ENCODE peak calls at places on chromosomes 16 and 17, in six cellular contexts. Q is T-cell; V is posterior cingulate gyrus; H is COR-L47; C is ELR; W is activated CD4-positive, alpha-beta T cell treated with anti-CD3 and anti-CD28 coated beads for 24 hours. E is an unnamed sample.

GRCh38 chr16:876523-877241 is 76.1 kb upstream of the GNG13 start:
- DNase-seq in Q (no peak), V (no peak), H (no peak), C (no peak), W (no peak), E (no peak)

GRCh38 chr17:19346351-19347255 is 15.9 kb downstream of the B9D1 start:
- DNase-seq in Q (no peak), V (peak), H (no peak), C (peak), W (no peak), E (peak)

GRCh38 chr17:31130286-31131224 is 35.8 kb downstream of the NF1 start:
- DNase-seq in Q (no peak), V (no peak), H (no peak), C (no peak), W (no peak), E (no peak)

GRCh38 chr16:22250522-22250921 is 44.4 kb downstream of the EEF2K start:
- DNase-seq in Q (no peak), V (no peak), H (no peak), C (peak), W (no peak), E (peak)

GRCh38 chr17:16091773-16092172 is 92.1 kb downstream of the TTC19 start:
- DNase-seq in Q (no peak), V (no peak), H (no peak), C (peak), W (no peak), E (no peak)

GRCh38 chr17:22265807-22266206 is 573.5 kb downstream of the KCNJ18 start:
- DNase-seq in Q (no peak), V (no peak), H (no peak), C (no peak), W (no peak), E (no peak)

GRCh38 chr16:85574672-85575475 is 38.2 kb upstream of the GSE1 start:
- DNase-seq in Q (no peak), V (no peak), H (no peak), C (no peak), W (no peak), E (no peak)

GRCh38 chr16:10016761-10017160 is 165.5 kb downstream of the GRIN2A start:
- DNase-seq in Q (no peak), V (no peak), H (no peak), C (no peak), W (no peak), E (no peak)

GRCh38 chr16:27317320-27317719 is 3.5 kb downstream of the IL4R start:
- DNase-seq in Q (no peak), V (no peak), H (no peak), C (no peak), W (no peak), E (no peak)

GRCh38 chr16:70593544-70593943 is 52.8 kb upstream of the IL34 start:
- DNase-seq in Q (no peak), V (no peak), H (no peak), C (no peak), W (no peak), E (no peak)

GRCh38 chr17:6831662-6832263 is at the start of gene TEKT1:
- DNase-seq in Q (peak), V (peak), H (no peak), C (peak), W (peak), E (peak)

GRCh38 chr17:44884941-44885340 is 14.3 kb downstream of the EFTUD2 start:
- DNase-seq in Q (no peak), V (no peak), H (no peak), C (no peak), W (no peak), E (no peak)

GRCh38 chr17:43831633-43832032 is 1.3 kb downstream of the MPP3 start:
- DNase-seq in Q (no peak), V (no peak), H (no peak), C (no peak), W (no peak), E (no peak)

GRCh38 chr17:45006927-45007461 is 38.9 kb upstream of the C1QL1 start:
- DNase-seq in Q (no peak), V (no peak), H (no peak), C (peak), W (no peak), E (no peak)

GRCh38 chr17:51085150-51085805 is 35.4 kb downstream of the SPAG9 start:
- DNase-seq in Q (no peak), V (no peak), H (no peak), C (peak), W (no peak), E (no peak)

GRCh38 chr17:9670596-9670995 is 25.3 kb downstream of the USP43 start:
- DNase-seq in Q (no peak), V (no peak), H (no peak), C (no peak), W (no peak), E (peak)

GRCh38 chr17:44878627-44879221 is 20.5 kb downstream of the EFTUD2 start:
- DNase-seq in Q (no peak), V (no peak), H (peak), C (peak), W (no peak), E (peak)

GRCh38 chr17:43940630-43941029 is 1.6 kb downstream of the PPY start:
- DNase-seq in Q (no peak), V (no peak), H (peak), C (peak), W (no peak), E (peak)

GRCh38 chr16:65634291-65634690 is 512.4 kb upstream of the CDH11 start:
- DNase-seq in Q (no peak), V (no peak), H (no peak), C (no peak), W (no peak), E (peak)

GRCh38 chr16:85969591-85969990 is 70.6 kb downstream of the IRF8 start:
- DNase-seq in Q (no peak), V (no peak), H (no peak), C (peak), W (no peak), E (no peak)

GRCh38 chr17:57954421-57955182 is 610 bp downstream of the CUEDC1 start:
- DNase-seq in Q (no peak), V (peak), H (peak), C (peak), W (no peak), E (peak)

GRCh38 chr16:10266809-10267208 is 84.6 kb upstream of the GRIN2A start:
- DNase-seq in Q (no peak), V (no peak), H (no peak), C (no peak), W (peak), E (no peak)

GRCh38 chr17:83151442-83152220 is 72.2 kb downstream of the METRNL start:
- DNase-seq in Q (no peak), V (no peak), H (no peak), C (no peak), W (no peak), E (no peak)

GRCh38 chr17:79852748-79853147 is 13.5 kb upstream of the CBX4 start:
- DNase-seq in Q (no peak), V (no peak), H (no peak), C (peak), W (no peak), E (peak)

GRCh38 chr16:67426022-67426421 is 4.9 kb upstream of the HSD11B2 start:
- DNase-seq in Q (no peak), V (no peak), H (no peak), C (no peak), W (no peak), E (no peak)

GRCh38 chr17:44911133-44912001 is 3.9 kb downstream of the GFAP start:
- DNase-seq in Q (no peak), V (no peak), H (peak), C (peak), W (peak), E (peak)

GRCh38 chr16:87221633-87222032 is 95.6 kb downstream of the C16orf95 start:
- DNase-seq in Q (no peak), V (no peak), H (no peak), C (no peak), W (no peak), E (no peak)

GRCh38 chr17:3956558-3956957 is 7.7 kb downstream of the ATP2A3 start:
- DNase-seq in Q (no peak), V (no peak), H (no peak), C (no peak), W (no peak), E (no peak)

GRCh38 chr16:63577891-63578290 is 1541.7 kb upstream of the CDH8 start:
- DNase-seq in Q (no peak), V (no peak), H (no peak), C (no peak), W (no peak), E (no peak)

GRCh38 chr17:69857412-69857835 is 217.6 kb upstream of the KCNJ16 start:
- DNase-seq in Q (no peak), V (no peak), H (no peak), C (peak), W (no peak), E (peak)

GRCh38 chr16:19153876-19154275 is 14.2 kb upstream of the SYT17 start:
- DNase-seq in Q (no peak), V (no peak), H (peak), C (peak), W (no peak), E (no peak)